ENCODE peak calls at places on chromosomes 2 and 18, in four cellular contexts. One of them, this sample, is unnamed.
A peak's percentile ranks its signal among the peaks of the same experiment; 100 is the strongest.

GRCh38 chr2:200901459-200902072 is 12.4 kb downstream of the NIF3L1 start:
- DNase-seq in thoracic aorta: peak; percentile 36
- DNase-seq in A673: peak; percentile 92
- DNase-seq in fibroblast of pulmonary artery: peak; percentile 94
- DNase-seq in this sample: peak; percentile 79

GRCh38 chr2:18791172-18791797 is 201.9 kb upstream of the NT5C1B start:
- DNase-seq in thoracic aorta: no peak
- DNase-seq in A673: no peak
- DNase-seq in fibroblast of pulmonary artery: peak; percentile 27
- DNase-seq in this sample: no peak

GRCh38 chr18:75558790-75559189 is 131.3 kb upstream of the SMIM21 start:
- DNase-seq in thoracic aorta: no peak
- DNase-seq in fibroblast of pulmonary artery: no peak
- DNase-seq in A673: no peak
- DNase-seq in this sample: no peak

GRCh38 chr2:162545254-162545653 is 201.3 kb downstream of the GCA start:
- DNase-seq in thoracic aorta: no peak
- DNase-seq in A673: no peak
- DNase-seq in fibroblast of pulmonary artery: no peak
- DNase-seq in this sample: no peak

GRCh38 chr2:55840460-55840859 is 83.1 kb downstream of the EFEMP1 start:
- DNase-seq in fibroblast of pulmonary artery: no peak
- DNase-seq in thoracic aorta: no peak
- DNase-seq in A673: no peak
- DNase-seq in this sample: no peak

GRCh38 chr2:55311444-55311870 is 42.4 kb upstream of the MTIF2 start:
- DNase-seq in fibroblast of pulmonary artery: peak; percentile 35
- DNase-seq in A673: peak; percentile 37
- DNase-seq in thoracic aorta: no peak
- DNase-seq in this sample: no peak

GRCh38 chr2:112881217-112882000 is 29.6 kb upstream of the IL37 start:
- DNase-seq in thoracic aorta: no peak
- DNase-seq in A673: peak; percentile 68
- DNase-seq in fibroblast of pulmonary artery: peak; percentile 96
- DNase-seq in this sample: no peak

GRCh38 chr2:241064802-241065354 is 37.2 kb downstream of the MTERF4 start:
- DNase-seq in fibroblast of pulmonary artery: no peak
- DNase-seq in thoracic aorta: no peak
- DNase-seq in A673: no peak
- DNase-seq in this sample: no peak

GRCh38 chr2:216055661-216056060 is 25.9 kb downstream of the PECR start:
- DNase-seq in A673: no peak
- DNase-seq in fibroblast of pulmonary artery: no peak
- DNase-seq in thoracic aorta: no peak
- DNase-seq in this sample: no peak

GRCh38 chr2:205235434-205235833 is 446.9 kb upstream of the NRP2 start:
- DNase-seq in fibroblast of pulmonary artery: peak; percentile 10
- DNase-seq in A673: no peak
- DNase-seq in thoracic aorta: no peak
- DNase-seq in this sample: no peak

GRCh38 chr2:10575566-10576300 is 114.0 kb downstream of the NOL10 start:
- DNase-seq in fibroblast of pulmonary artery: peak; percentile 82
- DNase-seq in thoracic aorta: no peak
- DNase-seq in A673: no peak
- DNase-seq in this sample: no peak

GRCh38 chr2:122194546-122194945 is 439.1 kb downstream of the TSN start:
- DNase-seq in thoracic aorta: no peak
- DNase-seq in A673: peak; percentile 60
- DNase-seq in fibroblast of pulmonary artery: no peak
- DNase-seq in this sample: no peak

GRCh38 chr2:188403676-188404075 is 112.0 kb downstream of the GULP1 start:
- DNase-seq in thoracic aorta: no peak
- DNase-seq in fibroblast of pulmonary artery: no peak
- DNase-seq in A673: no peak
- DNase-seq in this sample: no peak

GRCh38 chr2:38643021-38643671 is 22.8 kb upstream of the GALM start:
- DNase-seq in thoracic aorta: no peak
- DNase-seq in A673: no peak
- DNase-seq in fibroblast of pulmonary artery: no peak
- DNase-seq in this sample: no peak

GRCh38 chr2:207805566-207806226 is 36.0 kb upstream of the FZD5 start:
- DNase-seq in thoracic aorta: no peak
- DNase-seq in fibroblast of pulmonary artery: no peak
- DNase-seq in A673: no peak
- DNase-seq in this sample: no peak

GRCh38 chr2:216111122-216111521 is 2.0 kb downstream of the XRCC5 start:
- DNase-seq in A673: no peak
- DNase-seq in thoracic aorta: no peak
- DNase-seq in fibroblast of pulmonary artery: no peak
- DNase-seq in this sample: no peak

GRCh38 chr18:24987271-24987932 is 364.6 kb downstream of the ZNF521 start:
- DNase-seq in thoracic aorta: no peak
- DNase-seq in fibroblast of pulmonary artery: no peak
- DNase-seq in A673: no peak
- DNase-seq in this sample: no peak

GRCh38 chr2:241272722-241273551 is 42.5 kb downstream of the HDLBP start:
- DNase-seq in thoracic aorta: peak; percentile 21
- DNase-seq in A673: peak; percentile 78
- DNase-seq in fibroblast of pulmonary artery: peak; percentile 64
- DNase-seq in this sample: peak; percentile 30

GRCh38 chr18:21051615-21052014 is 60.0 kb downstream of the ROCK1 start:
- DNase-seq in fibroblast of pulmonary artery: no peak
- DNase-seq in A673: no peak
- DNase-seq in thoracic aorta: no peak
- DNase-seq in this sample: no peak
- H3K4me3 ChIP-seq in fibroblast of pulmonary artery: no peak overlapping the region
- H3K4me3 ChIP-seq in A673: no peak overlapping the region
- H3K4me3 ChIP-seq in thoracic aorta: no peak overlapping the region
- H3K4me3 ChIP-seq in this sample: no peak overlapping the region

DNA sequence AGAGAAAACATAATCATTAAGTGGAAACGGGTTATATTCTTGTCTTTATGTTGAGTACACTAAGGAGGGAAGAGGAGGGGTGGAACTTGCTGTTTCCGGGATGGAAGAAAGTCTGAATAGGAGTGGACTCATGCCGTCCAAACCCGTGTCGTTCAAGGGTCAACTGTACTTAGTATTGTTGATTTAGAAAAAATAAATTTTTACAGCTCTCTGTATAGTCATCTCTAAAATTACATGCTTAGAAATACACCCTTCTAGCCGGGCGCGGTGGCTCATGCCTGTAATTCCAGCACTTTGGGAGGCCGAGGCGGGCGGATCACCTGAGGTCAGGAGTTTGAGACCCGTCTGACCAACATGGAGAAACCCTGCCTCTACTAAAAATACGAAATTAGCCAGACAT is 29.4 kb downstream of the RIF1 start:
- DNase-seq in fibroblast of pulmonary artery: no peak
- DNase-seq in A673: no peak
- DNase-seq in thoracic aorta: no peak
- DNase-seq in this sample: no peak
- H3K4me3 ChIP-seq in fibroblast of pulmonary artery: no peak overlapping the region
- H3K4me3 ChIP-seq in A673: no peak overlapping the region
- H3K4me3 ChIP-seq in thoracic aorta: no peak overlapping the region
- H3K4me3 ChIP-seq in this sample: no peak overlapping the region

DNA sequence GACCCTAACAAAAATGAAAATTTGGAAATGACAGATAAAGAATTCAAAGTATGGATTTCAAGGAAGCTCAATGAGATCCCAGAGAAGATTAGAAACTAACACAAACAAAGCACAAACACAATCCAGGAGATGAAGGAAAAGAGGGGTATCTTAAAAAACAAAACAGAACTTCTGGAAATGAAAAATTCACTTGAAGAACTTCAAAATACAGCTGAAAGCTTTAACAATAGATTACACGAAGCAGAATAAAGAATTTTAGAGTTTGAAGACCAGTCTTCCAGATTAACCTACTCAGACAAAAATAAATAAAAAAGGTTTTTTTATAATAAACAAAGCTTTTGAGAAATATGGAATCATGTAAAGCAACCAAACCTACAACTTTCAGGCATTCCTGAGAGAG is 671.8 kb upstream of the SLC39A10 start:
- DNase-seq in thoracic aorta: no peak
- DNase-seq in A673: no peak
- DNase-seq in fibroblast of pulmonary artery: no peak
- DNase-seq in this sample: no peak
- H3K4me3 ChIP-seq in thoracic aorta: no peak overlapping the region
- H3K4me3 ChIP-seq in A673: no peak overlapping the region
- H3K4me3 ChIP-seq in fibroblast of pulmonary artery: no peak overlapping the region
- H3K4me3 ChIP-seq in this sample: no peak overlapping the region

DNA sequence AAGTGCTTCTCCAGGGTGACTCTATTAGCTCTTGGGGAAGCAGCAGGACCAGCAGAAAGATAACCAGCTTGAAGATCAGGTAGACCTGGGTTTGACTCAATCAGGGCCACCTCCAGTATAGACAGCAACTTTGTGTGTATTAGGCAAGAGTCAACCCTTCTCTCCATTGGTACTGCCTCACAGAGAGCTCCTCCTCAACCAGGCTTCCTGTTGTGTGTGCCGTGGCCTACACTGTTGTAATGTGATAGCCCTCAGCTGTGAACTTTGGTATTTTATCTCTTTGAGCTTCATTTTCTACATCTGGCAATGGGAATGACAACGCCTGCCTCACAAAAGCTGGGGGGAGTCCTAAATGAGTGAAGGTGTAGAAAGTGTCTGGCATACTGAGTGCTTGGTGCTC is 17.0 kb upstream of the MAP3K20 start:
- DNase-seq in thoracic aorta: no peak
- DNase-seq in fibroblast of pulmonary artery: no peak
- DNase-seq in A673: peak; percentile 25
- DNase-seq in this sample: no peak
- H3K4me3 ChIP-seq in thoracic aorta: no peak overlapping the region
- H3K4me3 ChIP-seq in fibroblast of pulmonary artery: no peak overlapping the region
- H3K4me3 ChIP-seq in A673: no peak overlapping the region
- H3K4me3 ChIP-seq in this sample: no peak overlapping the region

GRCh38 chr18:6427281-6427680 is 12.6 kb upstream of the L3MBTL4 start:
- DNase-seq in A673: no peak
- DNase-seq in thoracic aorta: no peak
- DNase-seq in fibroblast of pulmonary artery: no peak
- DNase-seq in this sample: no peak
- H3K4me3 ChIP-seq in A673: no peak overlapping the region
- H3K4me3 ChIP-seq in thoracic aorta: no peak overlapping the region
- H3K4me3 ChIP-seq in fibroblast of pulmonary artery: no peak overlapping the region
- H3K4me3 ChIP-seq in this sample: no peak overlapping the region

GRCh38 chr2:183035298-183035953 is 2.8 kb downstream of the NCKAP1 start:
- DNase-seq in A673: peak; percentile 28
- DNase-seq in fibroblast of pulmonary artery: peak; percentile 63
- DNase-seq in thoracic aorta: no peak
- DNase-seq in this sample: no peak
- H3K4me3 ChIP-seq in A673: peak overlapping the region; percentile 74
- H3K4me3 ChIP-seq in fibroblast of pulmonary artery: peak overlapping the region; percentile 86
- H3K4me3 ChIP-seq in thoracic aorta: peak overlapping the region; percentile 90
- H3K4me3 ChIP-seq in this sample: peak overlapping the region; percentile 95